ENCODE peak calls at places on chromosomes 1 and 21, in six cellular contexts. One of them, this sample, is unnamed.

GRCh38 chr1:165960136-165960535 is 132.7 kb downstream of the UCK2 start:
- DNase-seq in cardiac muscle cell: no peak
- DNase-seq in astrocyte: no peak
- DNase-seq in kidney epithelial cell: no peak
- DNase-seq in dorsolateral prefrontal cortex: no peak
- DNase-seq in OCI-LY7: no peak
- DNase-seq in this sample: no peak

GRCh38 chr1:178609015-178609414 is 96.1 kb downstream of the TEX35 start:
- DNase-seq in dorsolateral prefrontal cortex: no peak
- DNase-seq in astrocyte: peak
- DNase-seq in kidney epithelial cell: no peak
- DNase-seq in cardiac muscle cell: no peak
- DNase-seq in OCI-LY7: no peak
- DNase-seq in this sample: no peak

GRCh38 chr21:40652436-40652835 is 194.5 kb downstream of the DSCAM start:
- DNase-seq in kidney epithelial cell: no peak
- DNase-seq in OCI-LY7: no peak
- DNase-seq in dorsolateral prefrontal cortex: no peak
- DNase-seq in cardiac muscle cell: no peak
- DNase-seq in astrocyte: no peak
- DNase-seq in this sample: no peak

GRCh38 chr1:246187834-246188372 is 319.2 kb downstream of the SMYD3 start:
- DNase-seq in kidney epithelial cell: no peak
- DNase-seq in cardiac muscle cell: no peak
- DNase-seq in OCI-LY7: no peak
- DNase-seq in astrocyte: no peak
- DNase-seq in dorsolateral prefrontal cortex: no peak
- DNase-seq in this sample: no peak

GRCh38 chr1:173477286-173478098 is at the start of gene PRDX6:
- DNase-seq in OCI-LY7: peak
- DNase-seq in dorsolateral prefrontal cortex: peak
- DNase-seq in cardiac muscle cell: peak
- DNase-seq in astrocyte: peak
- DNase-seq in kidney epithelial cell: no peak
- DNase-seq in this sample: peak

GRCh38 chr1:162704673-162705424 is 72.6 kb downstream of the DDR2 start:
- DNase-seq in cardiac muscle cell: no peak
- DNase-seq in OCI-LY7: no peak
- DNase-seq in kidney epithelial cell: no peak
- DNase-seq in dorsolateral prefrontal cortex: no peak
- DNase-seq in astrocyte: no peak
- DNase-seq in this sample: no peak

GRCh38 chr1:212301570-212301969 is 16.4 kb downstream of the PPP2R5A start:
- DNase-seq in dorsolateral prefrontal cortex: no peak
- DNase-seq in astrocyte: no peak
- DNase-seq in kidney epithelial cell: no peak
- DNase-seq in cardiac muscle cell: no peak
- DNase-seq in OCI-LY7: no peak
- DNase-seq in this sample: no peak

GRCh38 chr1:11485191-11485590 is 6.2 kb downstream of the DISP3 start:
- DNase-seq in dorsolateral prefrontal cortex: no peak
- DNase-seq in OCI-LY7: no peak
- DNase-seq in cardiac muscle cell: no peak
- DNase-seq in astrocyte: no peak
- DNase-seq in kidney epithelial cell: no peak
- DNase-seq in this sample: no peak

GRCh38 chr1:57229998-57230397 is 193.9 kb downstream of the DAB1 start:
- DNase-seq in kidney epithelial cell: no peak
- DNase-seq in astrocyte: no peak
- DNase-seq in OCI-LY7: no peak
- DNase-seq in cardiac muscle cell: no peak
- DNase-seq in dorsolateral prefrontal cortex: no peak
- DNase-seq in this sample: no peak

GRCh38 chr1:101043776-101044175 is 18.2 kb upstream of the DPH5 start:
- DNase-seq in kidney epithelial cell: peak
- DNase-seq in cardiac muscle cell: peak
- DNase-seq in astrocyte: peak
- DNase-seq in OCI-LY7: no peak
- DNase-seq in dorsolateral prefrontal cortex: no peak
- DNase-seq in this sample: no peak

GRCh38 chr1:14443164-14443787 is 155.2 kb upstream of the KAZN start:
- DNase-seq in OCI-LY7: no peak
- DNase-seq in cardiac muscle cell: peak
- DNase-seq in kidney epithelial cell: no peak
- DNase-seq in astrocyte: peak
- DNase-seq in dorsolateral prefrontal cortex: no peak
- DNase-seq in this sample: no peak

GRCh38 chr1:153922076-153922837 is 515 bp downstream of the GATAD2B start:
- DNase-seq in astrocyte: no peak
- DNase-seq in dorsolateral prefrontal cortex: no peak
- DNase-seq in kidney epithelial cell: no peak
- DNase-seq in OCI-LY7: peak
- DNase-seq in cardiac muscle cell: no peak
- DNase-seq in this sample: peak

GRCh38 chr1:52098139-52098871 is 42.2 kb downstream of the BTF3L4 start:
- DNase-seq in dorsolateral prefrontal cortex: no peak
- DNase-seq in cardiac muscle cell: no peak
- DNase-seq in kidney epithelial cell: no peak
- DNase-seq in astrocyte: no peak
- DNase-seq in OCI-LY7: no peak
- DNase-seq in this sample: no peak

GRCh38 chr1:228884196-228884595 is 148.9 kb downstream of the RHOU start:
- DNase-seq in kidney epithelial cell: no peak
- DNase-seq in cardiac muscle cell: no peak
- DNase-seq in OCI-LY7: no peak
- DNase-seq in astrocyte: no peak
- DNase-seq in dorsolateral prefrontal cortex: no peak
- DNase-seq in this sample: no peak

GRCh38 chr1:91123773-91124172 is 101.9 kb upstream of the ZNF644 start:
- DNase-seq in astrocyte: no peak
- DNase-seq in kidney epithelial cell: no peak
- DNase-seq in OCI-LY7: no peak
- DNase-seq in dorsolateral prefrontal cortex: no peak
- DNase-seq in cardiac muscle cell: no peak
- DNase-seq in this sample: no peak

GRCh38 chr1:224774378-224774777 is 155.1 kb upstream of the DNAH14 start:
- DNase-seq in kidney epithelial cell: no peak
- DNase-seq in cardiac muscle cell: no peak
- DNase-seq in dorsolateral prefrontal cortex: no peak
- DNase-seq in astrocyte: no peak
- DNase-seq in OCI-LY7: no peak
- DNase-seq in this sample: no peak

GRCh38 chr1:119330062-119330939 is 38.3 kb upstream of the HAO2 start:
- DNase-seq in astrocyte: peak
- DNase-seq in OCI-LY7: no peak
- DNase-seq in dorsolateral prefrontal cortex: no peak
- DNase-seq in kidney epithelial cell: no peak
- DNase-seq in cardiac muscle cell: no peak
- DNase-seq in this sample: no peak

GRCh38 chr1:85201340-85202091 is 700 bp upstream of the SYDE2 start:
- DNase-seq in dorsolateral prefrontal cortex: peak
- DNase-seq in OCI-LY7: peak
- DNase-seq in kidney epithelial cell: no peak
- DNase-seq in astrocyte: peak
- DNase-seq in cardiac muscle cell: peak
- DNase-seq in this sample: peak

GRCh38 chr1:224182866-224183590 is at the start of gene DEGS1:
- DNase-seq in dorsolateral prefrontal cortex: peak
- DNase-seq in astrocyte: peak
- DNase-seq in OCI-LY7: peak
- DNase-seq in cardiac muscle cell: peak
- DNase-seq in kidney epithelial cell: peak
- DNase-seq in this sample: peak

GRCh38 chr1:226960944-226961765 is 21.1 kb downstream of the COQ8A start:
- DNase-seq in kidney epithelial cell: no peak
- DNase-seq in astrocyte: no peak
- DNase-seq in OCI-LY7: no peak
- DNase-seq in dorsolateral prefrontal cortex: no peak
- DNase-seq in cardiac muscle cell: no peak
- DNase-seq in this sample: no peak

GRCh38 chr1:156226782-156227181 is 14.0 kb downstream of the PMF1 start:
- DNase-seq in astrocyte: no peak
- DNase-seq in kidney epithelial cell: no peak
- DNase-seq in dorsolateral prefrontal cortex: no peak
- DNase-seq in cardiac muscle cell: no peak
- DNase-seq in OCI-LY7: no peak
- DNase-seq in this sample: no peak

GRCh38 chr1:203556047-203556851 is 62.3 kb downstream of the OPTC start:
- DNase-seq in OCI-LY7: no peak
- DNase-seq in cardiac muscle cell: peak
- DNase-seq in dorsolateral prefrontal cortex: no peak
- DNase-seq in kidney epithelial cell: no peak
- DNase-seq in astrocyte: peak
- DNase-seq in this sample: no peak

GRCh38 chr1:164937297-164937696 is 378.3 kb downstream of the PBX1 start:
- DNase-seq in kidney epithelial cell: no peak
- DNase-seq in dorsolateral prefrontal cortex: no peak
- DNase-seq in astrocyte: no peak
- DNase-seq in cardiac muscle cell: no peak
- DNase-seq in OCI-LY7: no peak
- DNase-seq in this sample: no peak

GRCh38 chr1:111225717-111226400 is 1.7 kb upstream of the CHI3L2 start:
- DNase-seq in kidney epithelial cell: no peak
- DNase-seq in cardiac muscle cell: no peak
- DNase-seq in dorsolateral prefrontal cortex: no peak
- DNase-seq in astrocyte: peak
- DNase-seq in OCI-LY7: no peak
- DNase-seq in this sample: peak

GRCh38 chr1:29364101-29364678 is 127.9 kb downstream of the PTPRU start:
- DNase-seq in OCI-LY7: no peak
- DNase-seq in cardiac muscle cell: no peak
- DNase-seq in astrocyte: no peak
- DNase-seq in kidney epithelial cell: no peak
- DNase-seq in dorsolateral prefrontal cortex: no peak
- DNase-seq in this sample: no peak

GRCh38 chr1:173475564-173476196 is 1.5 kb upstream of the PRDX6 start:
- DNase-seq in astrocyte: peak
- DNase-seq in dorsolateral prefrontal cortex: no peak
- DNase-seq in cardiac muscle cell: peak
- DNase-seq in OCI-LY7: peak
- DNase-seq in kidney epithelial cell: no peak
- DNase-seq in this sample: no peak

GRCh38 chr1:19395678-19396192 is 83.6 kb downstream of the SLC66A1 start:
- DNase-seq in dorsolateral prefrontal cortex: no peak
- DNase-seq in kidney epithelial cell: no peak
- DNase-seq in cardiac muscle cell: no peak
- DNase-seq in astrocyte: peak
- DNase-seq in OCI-LY7: no peak
- DNase-seq in this sample: no peak

GRCh38 chr21:42220138-42220701 is 1.3 kb downstream of the ABCG1 start:
- DNase-seq in OCI-LY7: peak
- DNase-seq in kidney epithelial cell: no peak
- DNase-seq in astrocyte: peak
- DNase-seq in cardiac muscle cell: peak
- DNase-seq in dorsolateral prefrontal cortex: peak
- DNase-seq in this sample: peak
- H3K4me3 ChIP-seq in OCI-LY7: peak
- H3K4me3 ChIP-seq in kidney epithelial cell: peak
- H3K4me3 ChIP-seq in astrocyte: peak
- H3K4me3 ChIP-seq in cardiac muscle cell: peak
- H3K4me3 ChIP-seq in dorsolateral prefrontal cortex: peak
- H3K4me3 ChIP-seq in this sample: peak

GRCh38 chr21:42148584-42148983 is 70.4 kb upstream of the ABCG1 start:
- DNase-seq in cardiac muscle cell: no peak
- DNase-seq in OCI-LY7: no peak
- DNase-seq in dorsolateral prefrontal cortex: no peak
- DNase-seq in astrocyte: no peak
- DNase-seq in kidney epithelial cell: no peak
- DNase-seq in this sample: no peak
- H3K4me3 ChIP-seq in cardiac muscle cell: no peak
- H3K4me3 ChIP-seq in OCI-LY7: no peak
- H3K4me3 ChIP-seq in dorsolateral prefrontal cortex: no peak
- H3K4me3 ChIP-seq in astrocyte: no peak
- H3K4me3 ChIP-seq in kidney epithelial cell: no peak
- H3K4me3 ChIP-seq in this sample: no peak

GRCh38 chr1:27522860-27523665 is 33.1 kb upstream of the WASF2 start:
- DNase-seq in astrocyte: no peak
- DNase-seq in OCI-LY7: peak
- DNase-seq in kidney epithelial cell: no peak
- DNase-seq in cardiac muscle cell: peak
- DNase-seq in dorsolateral prefrontal cortex: no peak
- DNase-seq in this sample: peak

GRCh38 chr1:27522148-27522859 is 32.3 kb upstream of the WASF2 start:
- DNase-seq in OCI-LY7: no peak
- DNase-seq in kidney epithelial cell: no peak
- DNase-seq in astrocyte: no peak
- DNase-seq in dorsolateral prefrontal cortex: peak
- DNase-seq in cardiac muscle cell: no peak
- DNase-seq in this sample: peak

GRCh38 chr1:27520651-27521050 is 30.7 kb upstream of the WASF2 start:
- DNase-seq in kidney epithelial cell: no peak
- DNase-seq in dorsolateral prefrontal cortex: peak
- DNase-seq in astrocyte: no peak
- DNase-seq in OCI-LY7: no peak
- DNase-seq in cardiac muscle cell: no peak
- DNase-seq in this sample: no peak

GRCh38 chr1:27519341-27520258 is 29.6 kb upstream of the WASF2 start:
- DNase-seq in astrocyte: no peak
- DNase-seq in cardiac muscle cell: peak
- DNase-seq in dorsolateral prefrontal cortex: peak
- DNase-seq in OCI-LY7: no peak
- DNase-seq in kidney epithelial cell: no peak
- DNase-seq in this sample: no peak

GRCh38 chr1:27521336-27522147 is 31.6 kb upstream of the WASF2 start:
- DNase-seq in astrocyte: no peak
- DNase-seq in cardiac muscle cell: no peak
- DNase-seq in OCI-LY7: no peak
- DNase-seq in kidney epithelial cell: no peak
- DNase-seq in dorsolateral prefrontal cortex: peak
- DNase-seq in this sample: no peak
- H3K4me3 ChIP-seq in astrocyte: no peak
- H3K4me3 ChIP-seq in cardiac muscle cell: no peak
- H3K4me3 ChIP-seq in OCI-LY7: no peak
- H3K4me3 ChIP-seq in kidney epithelial cell: no peak
- H3K4me3 ChIP-seq in dorsolateral prefrontal cortex: peak
- H3K4me3 ChIP-seq in this sample: peak

GRCh38 chr1:78606274-78606673 is 14.0 kb upstream of the IFI44L start:
- DNase-seq in dorsolateral prefrontal cortex: no peak
- DNase-seq in cardiac muscle cell: peak
- DNase-seq in kidney epithelial cell: no peak
- DNase-seq in astrocyte: no peak
- DNase-seq in OCI-LY7: no peak
- DNase-seq in this sample: no peak
- H3K4me3 ChIP-seq in dorsolateral prefrontal cortex: no peak
- H3K4me3 ChIP-seq in cardiac muscle cell: no peak
- H3K4me3 ChIP-seq in kidney epithelial cell: no peak
- H3K4me3 ChIP-seq in astrocyte: no peak
- H3K4me3 ChIP-seq in OCI-LY7: no peak
- H3K4me3 ChIP-seq in this sample: no peak

GRCh38 chr21:34881894-34882371 is 167.2 kb downstream of the RUNX1 start:
- DNase-seq in OCI-LY7: no peak
- DNase-seq in cardiac muscle cell: no peak
- DNase-seq in astrocyte: peak
- DNase-seq in kidney epithelial cell: no peak
- DNase-seq in dorsolateral prefrontal cortex: no peak
- DNase-seq in this sample: no peak
- H3K4me3 ChIP-seq in OCI-LY7: no peak
- H3K4me3 ChIP-seq in cardiac muscle cell: no peak
- H3K4me3 ChIP-seq in astrocyte: peak
- H3K4me3 ChIP-seq in kidney epithelial cell: no peak
- H3K4me3 ChIP-seq in dorsolateral prefrontal cortex: no peak
- H3K4me3 ChIP-seq in this sample: no peak